ENCODE peak calls at places on chromosome 18, in five cellular contexts. J is HL-60, K is ELR, D is DMS153, Z is A549. W is an unnamed sample.

GRCh38 chr18:74899554-74899953 is 301.9 kb downstream of the ZNF407 start:
- DNase-seq in J (no peak), K (peak; percentile 3), D (peak; percentile 61), Z (no peak), W (no peak)

GRCh38 chr18:79441261-79441819 is 45.6 kb downstream of the NFATC1 start:
- DNase-seq in J (no peak), K (no peak), D (no peak), Z (no peak), W (no peak)

GRCh38 chr18:25503567-25504081 is 151.7 kb upstream of the ZNF521 start:
- DNase-seq in J (no peak), K (peak; percentile 72), D (no peak), Z (peak; percentile 1), W (no peak)

GRCh38 chr18:48215876-48216638 is 193.1 kb downstream of the ZBTB7C start:
- DNase-seq in J (no peak), K (no peak), D (no peak), Z (no peak), W (no peak)

GRCh38 chr18:78984941-78985784 is 5.5 kb downstream of the SALL3 start:
- DNase-seq in J (no peak), K (peak; percentile 25), D (peak; percentile 95), Z (peak; percentile 7), W (peak; percentile 41)

GRCh38 chr18:45208164-45208563 is 407.1 kb upstream of the SLC14A2 start:
- DNase-seq in J (no peak), K (no peak), D (no peak), Z (no peak), W (no peak)

GRCh38 chr18:43061318-43061717 is 54.2 kb downstream of the RIT2 start:
- DNase-seq in J (no peak), K (no peak), D (no peak), Z (no peak), W (no peak)

GRCh38 chr18:45993441-45993840 is 26.3 kb upstream of the EPG5 start:
- DNase-seq in J (no peak), K (peak; percentile 89), D (no peak), Z (no peak), W (no peak)

GRCh38 chr18:3453540-3454364 is 3.8 kb downstream of the TGIF1 start:
- DNase-seq in J (no peak), K (peak; percentile 92), D (no peak), Z (no peak), W (peak; percentile 60)